ENCODE peak calls at places on chromosome 19, in six cellular contexts. One of them, this sample, is unnamed. For H3K4me1, the result is how much of the 10 kb centered on the place peaks cover.

GRCh38 chr19:56864443-56865125 is 24.1 kb upstream of the PEG3 start:
- DNase-seq in PC-3: no peak
- DNase-seq in A549: no peak
- DNase-seq in OCI-LY7: no peak
- DNase-seq in uterus: no peak
- DNase-seq in A673: no peak
- DNase-seq in this sample: no peak

GRCh38 chr19:17327654-17328516 is 6.8 kb downstream of the ANO8 start:
- DNase-seq in PC-3: no peak
- DNase-seq in A549: no peak
- DNase-seq in OCI-LY7: no peak
- DNase-seq in uterus: peak
- DNase-seq in A673: no peak
- DNase-seq in this sample: peak

GRCh38 chr19:17448190-17448967 is at the start of gene TMEM221:
- DNase-seq in PC-3: peak
- DNase-seq in A549: peak
- DNase-seq in OCI-LY7: peak
- DNase-seq in uterus: peak
- DNase-seq in A673: peak
- DNase-seq in this sample: peak

GRCh38 chr19:11300811-11301120 is 4.8 kb downstream of the TSPAN16 start:
- DNase-seq in PC-3: no peak
- DNase-seq in A549: no peak
- DNase-seq in OCI-LY7: no peak
- DNase-seq in uterus: no peak
- DNase-seq in A673: no peak
- DNase-seq in this sample: no peak

GRCh38 chr19:6773323-6773931 is 919 bp downstream of the VAV1 start:
- DNase-seq in PC-3: no peak
- DNase-seq in A549: no peak
- DNase-seq in OCI-LY7: peak
- DNase-seq in uterus: no peak
- DNase-seq in A673: peak
- DNase-seq in this sample: no peak

GRCh38 chr19:28466107-28467045 is 746.6 kb downstream of the UQCRFS1 start:
- DNase-seq in PC-3: peak
- DNase-seq in A549: peak
- DNase-seq in OCI-LY7: peak
- DNase-seq in uterus: no peak
- DNase-seq in A673: peak
- DNase-seq in this sample: peak

GRCh38 chr19:41445575-41445974 is 2.6 kb downstream of the ERICH4 start:
- DNase-seq in PC-3: no peak
- DNase-seq in A549: no peak
- DNase-seq in OCI-LY7: no peak
- DNase-seq in uterus: no peak
- DNase-seq in A673: no peak
- DNase-seq in this sample: no peak

GRCh38 chr19:6271721-6272410 is 7.9 kb downstream of the MLLT1 start:
- DNase-seq in PC-3: peak
- DNase-seq in A549: no peak
- DNase-seq in OCI-LY7: no peak
- DNase-seq in uterus: peak
- DNase-seq in A673: no peak
- DNase-seq in this sample: no peak

GRCh38 chr19:2202366-2202765 is 33.8 kb downstream of the PLEKHJ1 start:
- DNase-seq in PC-3: no peak
- DNase-seq in A549: no peak
- DNase-seq in OCI-LY7: no peak
- DNase-seq in uterus: no peak
- DNase-seq in A673: no peak
- DNase-seq in this sample: no peak

GRCh38 chr19:28456264-28456663 is 756.7 kb downstream of the UQCRFS1 start:
- DNase-seq in PC-3: no peak
- DNase-seq in A549: no peak
- DNase-seq in OCI-LY7: no peak
- DNase-seq in uterus: no peak
- DNase-seq in A673: no peak
- DNase-seq in this sample: no peak

GRCh38 chr19:16051254-16052025 is 24.9 kb upstream of the TPM4 start:
- DNase-seq in PC-3: peak
- DNase-seq in A549: peak
- DNase-seq in OCI-LY7: peak
- DNase-seq in uterus: no peak
- DNase-seq in A673: peak
- DNase-seq in this sample: no peak

GRCh38 chr19:23882493-23882892 is 32.2 kb upstream of the ZNF726 start:
- DNase-seq in PC-3: no peak
- DNase-seq in A549: peak
- DNase-seq in OCI-LY7: no peak
- DNase-seq in uterus: no peak
- DNase-seq in A673: no peak
- DNase-seq in this sample: peak

GRCh38 chr19:23762884-23763711 is 4.4 kb upstream of the ZNF681 start:
- DNase-seq in PC-3: peak
- DNase-seq in A549: no peak
- DNase-seq in OCI-LY7: peak
- DNase-seq in uterus: peak
- DNase-seq in A673: no peak
- DNase-seq in this sample: peak

GRCh38 chr19:49809155-49809986 is 3.7 kb downstream of the FUZ start:
- DNase-seq in PC-3: peak
- DNase-seq in A549: peak
- DNase-seq in OCI-LY7: peak
- DNase-seq in uterus: peak
- DNase-seq in A673: peak
- DNase-seq in this sample: peak

GRCh38 chr19:39448271-39448670 is 2.9 kb downstream of the SUPT5H start:
- DNase-seq in PC-3: peak
- DNase-seq in A549: no peak
- DNase-seq in OCI-LY7: peak
- DNase-seq in uterus: no peak
- DNase-seq in A673: no peak
- DNase-seq in this sample: no peak

DNA sequence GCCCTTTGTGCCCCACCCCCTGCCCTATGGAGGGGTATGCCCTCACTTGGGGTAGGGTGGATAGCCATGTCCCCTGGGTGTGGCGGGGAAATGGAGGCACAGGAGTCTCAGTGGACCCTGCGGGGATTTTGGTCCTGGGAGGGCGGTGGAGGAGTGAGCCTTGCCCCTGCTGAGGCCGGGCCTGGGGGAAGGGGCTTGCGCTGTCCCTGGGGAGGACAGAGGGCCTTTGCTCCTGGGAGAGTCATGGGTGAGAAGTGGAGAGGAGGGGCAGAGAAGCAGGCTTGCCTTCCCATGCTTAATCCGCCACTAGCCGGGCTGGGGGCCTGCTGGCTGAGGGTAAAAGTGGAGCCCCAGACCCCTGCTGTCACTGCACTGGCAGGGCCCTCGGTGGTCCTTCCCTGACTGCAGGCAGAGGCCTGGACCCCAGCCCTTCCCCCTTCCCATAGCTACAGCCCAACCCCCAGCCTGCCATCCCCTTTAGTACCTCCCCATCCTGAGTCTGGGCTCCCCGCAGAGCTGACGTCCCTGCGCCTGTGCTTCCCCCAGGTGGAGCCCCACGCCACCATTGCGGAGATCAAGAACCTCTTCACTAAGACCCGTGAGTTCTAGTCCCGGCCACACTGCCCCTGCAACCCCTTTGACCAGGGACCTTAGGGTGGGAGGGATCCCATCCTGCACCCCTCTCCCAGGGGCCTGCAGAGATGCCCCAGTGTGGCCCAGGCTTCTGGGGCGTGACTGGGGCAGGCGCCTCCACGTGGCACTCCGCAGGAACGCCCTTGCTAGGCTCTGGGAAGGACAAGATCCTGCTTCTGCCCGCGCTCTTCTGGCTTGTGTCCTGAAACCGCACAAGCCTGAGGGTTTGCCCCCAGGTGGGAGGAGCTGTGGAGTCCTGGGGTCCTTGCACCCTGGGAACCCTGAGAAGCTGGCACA is 8.9 kb downstream of the NDUFB7 start:
- DNase-seq in PC-3: no peak
- DNase-seq in A549: no peak
- DNase-seq in OCI-LY7: no peak
- DNase-seq in uterus: no peak
- DNase-seq in A673: no peak
- DNase-seq in this sample: no peak
- H3K4me1 ChIP-seq in PC-3: under half
- H3K4me1 ChIP-seq in A549: under half
- H3K4me1 ChIP-seq in OCI-LY7: under half
- H3K4me1 ChIP-seq in uterus: under half
- H3K4me1 ChIP-seq in A673: under half
- H3K4me1 ChIP-seq in this sample: under half

GRCh38 chr19:19120308-19121156 is 17.7 kb downstream of the TMEM161A start:
- DNase-seq in PC-3: no peak
- DNase-seq in A549: peak
- DNase-seq in OCI-LY7: peak
- DNase-seq in uterus: peak
- DNase-seq in A673: peak
- DNase-seq in this sample: peak

GRCh38 chr19:19113040-19113541 is 25.2 kb downstream of the TMEM161A start:
- DNase-seq in PC-3: peak
- DNase-seq in A549: peak
- DNase-seq in OCI-LY7: peak
- DNase-seq in uterus: no peak
- DNase-seq in A673: peak
- DNase-seq in this sample: no peak

GRCh38 chr19:19119325-19120237 is 18.7 kb downstream of the TMEM161A start:
- DNase-seq in PC-3: no peak
- DNase-seq in A549: no peak
- DNase-seq in OCI-LY7: no peak
- DNase-seq in uterus: no peak
- DNase-seq in A673: no peak
- DNase-seq in this sample: no peak

GRCh38 chr19:19111967-19112580 is 26.2 kb downstream of the TMEM161A start:
- DNase-seq in PC-3: no peak
- DNase-seq in A549: no peak
- DNase-seq in OCI-LY7: no peak
- DNase-seq in uterus: no peak
- DNase-seq in A673: no peak
- DNase-seq in this sample: no peak

DNA sequence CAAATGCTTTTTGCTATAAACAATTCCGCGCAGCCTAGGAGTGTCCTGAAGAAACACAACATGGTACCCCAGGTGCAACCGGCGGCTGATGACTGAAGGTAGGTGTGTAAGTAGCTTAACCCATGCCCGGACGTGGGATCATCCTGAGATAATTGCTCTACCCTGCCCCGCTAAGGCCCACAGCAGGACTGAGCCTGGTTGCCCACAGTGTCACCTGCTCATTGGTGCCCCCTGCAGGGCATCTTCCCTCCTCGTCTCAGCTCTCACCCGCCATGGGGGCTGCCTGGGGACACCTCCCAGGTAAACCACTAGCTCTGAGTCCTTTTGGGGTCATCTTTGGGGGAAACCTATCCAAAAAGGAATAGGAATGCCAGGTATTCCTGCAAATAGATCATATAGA is 22.3 kb downstream of the TMEM161A start:
- DNase-seq in PC-3: peak
- DNase-seq in A549: peak
- DNase-seq in OCI-LY7: peak
- DNase-seq in uterus: no peak
- DNase-seq in A673: peak
- DNase-seq in this sample: peak
- TF ChIP-seq CTCF in PC-3: peak
- TF ChIP-seq CTCF in A549: peak
- TF ChIP-seq CTCF in OCI-LY7: peak
- TF ChIP-seq CTCF in uterus: no peak
- TF ChIP-seq CTCF in A673: peak
- TF ChIP-seq CTCF in this sample: peak

GRCh38 chr19:33269016-33269415 is 33.3 kb downstream of the CEBPA start:
- DNase-seq in PC-3: no peak
- DNase-seq in A549: no peak
- DNase-seq in OCI-LY7: no peak
- DNase-seq in uterus: no peak
- DNase-seq in A673: no peak
- DNase-seq in this sample: no peak

GRCh38 chr19:33273065-33273736 is 29.1 kb downstream of the CEBPA start:
- DNase-seq in PC-3: no peak
- DNase-seq in A549: no peak
- DNase-seq in OCI-LY7: no peak
- DNase-seq in uterus: no peak
- DNase-seq in A673: no peak
- DNase-seq in this sample: no peak

GRCh38 chr19:33271246-33272021 is 30.9 kb downstream of the CEBPA start:
- DNase-seq in PC-3: no peak
- DNase-seq in A549: no peak
- DNase-seq in OCI-LY7: no peak
- DNase-seq in uterus: no peak
- DNase-seq in A673: no peak
- DNase-seq in this sample: no peak

GRCh38 chr19:33268162-33268991 is 34.0 kb downstream of the CEBPA start:
- DNase-seq in PC-3: no peak
- DNase-seq in A549: no peak
- DNase-seq in OCI-LY7: no peak
- DNase-seq in uterus: no peak
- DNase-seq in A673: no peak
- DNase-seq in this sample: no peak

DNA sequence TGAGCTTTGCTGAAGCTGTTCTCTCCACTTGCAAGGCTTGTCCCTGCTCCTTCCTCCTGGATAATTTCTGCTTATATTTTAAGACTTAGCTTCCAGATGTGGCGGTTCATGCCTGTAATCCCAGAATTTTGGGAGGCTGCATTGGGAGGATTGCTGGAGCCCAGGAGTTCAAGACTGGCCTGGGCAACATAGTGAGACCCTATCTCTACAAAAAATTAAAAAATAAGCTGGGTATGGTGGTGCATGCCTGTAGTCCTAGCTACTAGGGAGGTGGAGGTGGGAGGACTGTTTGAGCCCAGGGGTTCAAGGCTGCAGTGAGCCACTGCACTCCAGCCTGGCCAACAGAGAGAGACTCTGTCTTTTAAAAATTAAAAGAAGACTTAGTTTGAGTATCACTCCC is 31.6 kb downstream of the CEBPA start:
- DNase-seq in PC-3: no peak
- DNase-seq in A549: no peak
- DNase-seq in OCI-LY7: no peak
- DNase-seq in uterus: no peak
- DNase-seq in A673: no peak
- DNase-seq in this sample: no peak
- H3K4me1 ChIP-seq in PC-3: under half
- H3K4me1 ChIP-seq in A549: under half
- H3K4me1 ChIP-seq in OCI-LY7: under half
- H3K4me1 ChIP-seq in uterus: under half
- H3K4me1 ChIP-seq in A673: under half
- H3K4me1 ChIP-seq in this sample: under half

DNA sequence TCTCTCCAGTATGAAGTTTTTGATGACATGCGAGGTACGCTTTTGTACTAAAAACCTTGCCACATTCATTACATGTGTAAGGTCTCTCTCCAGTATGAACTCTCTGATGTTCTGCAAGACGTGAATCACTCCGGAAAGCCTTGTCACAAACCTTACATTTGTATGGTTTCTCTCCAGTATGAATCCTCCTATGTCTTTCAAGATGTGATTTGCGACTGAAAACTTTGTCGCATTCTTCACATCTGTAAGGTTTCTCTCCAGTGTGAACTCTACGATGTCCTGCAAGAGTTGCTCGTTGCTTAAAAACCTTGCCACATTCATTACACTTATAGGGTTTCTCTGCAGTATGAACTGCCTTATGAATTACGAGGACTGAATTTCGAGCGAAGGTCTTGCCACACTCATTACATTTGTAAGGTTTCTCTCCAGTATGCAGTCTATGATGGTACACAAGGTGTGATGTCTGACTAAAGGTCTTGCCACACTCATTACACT is 16.5 kb downstream of the ZNF320 start:
- DNase-seq in PC-3: no peak
- DNase-seq in A549: no peak
- DNase-seq in OCI-LY7: no peak
- DNase-seq in uterus: no peak
- DNase-seq in A673: no peak
- DNase-seq in this sample: no peak
- TF ChIP-seq CTCF in PC-3: no peak
- TF ChIP-seq CTCF in A549: no peak
- TF ChIP-seq CTCF in OCI-LY7: no peak
- TF ChIP-seq CTCF in uterus: no peak
- TF ChIP-seq CTCF in A673: no peak
- TF ChIP-seq CTCF in this sample: no peak